ENCODE peak calls at places on chromosome 7, in four cellular contexts. D is K562, S is spleen, E is HCT116. V is an unnamed sample.

GRCh38 chr7:8365499-8366110 is 67.8 kb upstream of the NXPH1 start:
- DNase-seq in D (no peak), S (no peak), E (peak), V (no peak)

GRCh38 chr7:24129597-24129996 is 154.4 kb upstream of the NPY start:
- DNase-seq in D (no peak), S (no peak), E (no peak), V (no peak)

GRCh38 chr7:117588352-117588794 is 108.5 kb downstream of the CFTR start:
- DNase-seq in D (no peak), S (no peak), E (no peak), V (no peak)

GRCh38 chr7:80826520-80827237 is 92.2 kb downstream of the SEMA3C start:
- DNase-seq in D (no peak), S (no peak), E (peak), V (no peak)

GRCh38 chr7:41292457-41292856 is 410.4 kb downstream of the INHBA start:
- DNase-seq in D (no peak), S (no peak), E (no peak), V (no peak)

GRCh38 chr7:18117482-18117881 is 89.8 kb upstream of the PRPS1L1 start:
- DNase-seq in D (no peak), S (no peak), E (no peak), V (no peak)

GRCh38 chr7:78476851-78477405 is 678.4 kb downstream of the PHTF2 start:
- DNase-seq in D (no peak), S (no peak), E (no peak), V (no peak)

GRCh38 chr7:15439853-15440252 is 122.0 kb downstream of the AGMO start:
- DNase-seq in D (no peak), S (no peak), E (no peak), V (no peak)

GRCh38 chr7:73810991-73811360 is 19.8 kb upstream of the CLDN4 start:
- DNase-seq in D (no peak), S (peak), E (no peak), V (peak)

GRCh38 chr7:158662610-158663427 is 41.8 kb downstream of the NCAPG2 start:
- DNase-seq in D (no peak), S (no peak), E (no peak), V (no peak)

GRCh38 chr7:7157177-7157886 is 25.0 kb upstream of the C1GALT1 start:
- DNase-seq in D (peak), S (no peak), E (no peak), V (no peak)

GRCh38 chr7:124752310-124752709 is 13.3 kb downstream of the GPR37 start:
- DNase-seq in D (no peak), S (no peak), E (no peak), V (no peak)

DNA sequence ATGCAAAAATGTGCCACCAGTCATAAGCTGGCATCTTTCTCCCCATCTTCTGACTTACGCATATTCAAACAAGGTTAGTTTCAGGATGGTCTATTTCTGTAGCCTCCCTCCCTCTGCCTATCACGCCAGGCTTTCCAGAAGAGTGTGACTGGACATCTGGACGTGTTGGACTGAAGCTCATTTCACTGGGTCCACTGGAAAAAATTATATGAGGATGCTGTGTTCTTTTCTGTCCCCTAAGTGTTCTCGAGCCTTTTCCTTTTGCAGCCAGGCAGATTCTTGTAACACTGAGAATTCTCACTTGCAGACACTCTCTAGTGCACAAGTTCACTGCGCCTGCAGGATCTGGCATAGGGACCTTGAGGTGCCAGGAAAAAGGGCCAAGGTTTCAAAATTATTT is 170.2 kb downstream of the BMPER start:
- DNase-seq in D (no peak), S (no peak), E (no peak), V (no peak)
- TF ChIP-seq POLR2AphosphoS5 in D (no peak), S (no peak), E (no peak), V (no peak)

DNA sequence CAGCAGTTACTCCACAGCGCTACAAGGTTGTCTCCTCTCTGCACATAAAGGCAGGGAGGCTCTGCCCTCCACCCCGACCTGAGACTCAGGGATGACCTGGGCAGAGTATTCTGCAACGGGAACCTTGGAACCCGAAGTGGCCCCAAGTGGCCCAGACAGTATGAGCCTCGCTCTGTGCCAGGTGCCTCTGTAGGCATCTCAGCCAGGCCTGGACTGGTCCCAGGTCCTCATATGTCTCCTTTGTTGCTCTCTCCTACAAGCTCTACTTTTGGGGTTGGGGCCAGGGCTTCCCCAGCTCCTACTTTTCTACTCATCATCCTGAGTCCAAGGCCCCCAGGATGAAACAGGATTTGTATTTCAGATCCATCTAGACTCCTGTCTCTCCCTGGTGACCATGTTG is 241.5 kb upstream of the PRSS1 start:
- DNase-seq in D (no peak), S (no peak), E (no peak), V (no peak)
- H3K27ac ChIP-seq in D (no peak), S (no peak), E (peak), V (no peak)

GRCh38 chr7:373818-374705 is 84.1 kb downstream of the FOXL3 start:
- DNase-seq in D (no peak), S (no peak), E (no peak), V (no peak)

GRCh38 chr7:371779-372545 is 82.0 kb downstream of the FOXL3 start:
- DNase-seq in D (no peak), S (peak), E (no peak), V (peak)

GRCh38 chr7:372546-372938 is 82.6 kb downstream of the FOXL3 start:
- DNase-seq in D (no peak), S (peak), E (no peak), V (no peak)

GRCh38 chr7:374706-375490 is 84.9 kb downstream of the FOXL3 start:
- DNase-seq in D (no peak), S (peak), E (no peak), V (peak)

DNA sequence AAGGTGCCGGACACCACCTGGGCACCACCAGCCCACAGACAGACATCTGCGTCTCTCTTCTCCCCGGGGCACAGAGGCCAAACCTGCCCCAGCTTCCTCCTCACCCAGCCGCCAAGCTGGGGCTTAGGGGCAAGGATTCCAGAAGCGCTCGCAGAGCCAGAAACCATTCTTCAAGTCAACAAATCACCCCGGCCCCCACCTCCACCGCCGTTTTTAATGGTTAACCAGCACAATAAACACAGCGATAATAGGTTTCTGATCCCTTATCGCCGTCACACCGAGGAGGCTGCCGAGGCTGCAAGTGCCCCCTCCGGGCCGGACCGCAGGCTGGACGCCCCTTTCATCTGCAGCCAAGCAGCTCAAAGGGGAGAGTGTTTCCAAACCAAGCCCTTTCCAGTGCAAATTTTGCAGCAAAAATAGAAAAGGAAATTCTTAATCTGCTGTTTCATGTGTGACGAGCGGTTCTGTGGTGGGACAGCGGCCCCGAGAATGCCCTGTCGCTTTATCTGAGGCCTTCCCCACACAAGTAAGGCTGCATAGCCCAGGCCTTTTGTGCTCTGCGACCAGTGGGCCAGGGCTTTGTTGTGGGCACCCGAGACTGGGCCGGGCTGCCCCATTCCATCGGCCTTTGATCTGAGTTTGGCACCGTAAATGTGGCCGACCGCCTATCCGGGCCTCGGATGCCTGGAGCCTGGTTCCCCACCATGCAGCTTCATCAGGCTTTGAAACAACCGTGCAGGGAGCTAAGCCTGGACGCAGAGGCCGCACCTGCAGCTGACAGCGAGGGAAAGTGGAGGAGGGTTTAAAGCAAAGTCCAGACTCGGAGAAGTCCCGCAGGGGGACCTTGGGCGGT is 83.2 kb downstream of the FOXL3 start:
- DNase-seq in D (no peak), S (peak), E (no peak), V (peak)
- TF ChIP-seq POLR2AphosphoS5 in D (no peak), S (no peak), E (no peak), V (no peak)

DNA sequence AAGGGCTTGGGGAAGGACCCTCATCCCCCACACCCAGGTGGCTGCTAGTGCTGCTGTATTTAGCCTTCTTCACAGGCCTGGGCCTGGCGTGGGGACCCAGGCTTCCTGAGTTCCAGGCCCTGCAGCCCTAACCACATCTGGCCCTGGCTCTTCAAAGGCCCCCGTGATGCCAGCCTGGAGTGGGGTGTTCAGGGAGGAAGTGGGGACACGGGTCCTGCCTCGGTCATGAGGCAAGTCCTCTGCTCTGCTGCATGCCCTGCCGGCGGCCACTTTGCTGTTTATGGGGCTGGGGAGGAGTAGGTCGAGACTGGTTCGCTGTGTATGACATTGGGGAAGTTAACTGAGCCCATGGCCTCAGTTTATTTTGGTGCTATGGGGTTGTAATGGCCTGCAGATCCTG is 8.5 kb upstream of the AQP1 start:
- DNase-seq in D (no peak), S (no peak), E (no peak), V (peak)
- H3K27ac ChIP-seq in D (no peak), S (no peak), E (no peak), V (peak)

GRCh38 chr7:133354546-133355324 is 101.9 kb downstream of the EXOC4 start:
- DNase-seq in D (no peak), S (no peak), E (no peak), V (no peak)
- TF ChIP-seq POLR2AphosphoS5 in D (no peak), S (no peak), E (no peak), V (no peak)

DNA sequence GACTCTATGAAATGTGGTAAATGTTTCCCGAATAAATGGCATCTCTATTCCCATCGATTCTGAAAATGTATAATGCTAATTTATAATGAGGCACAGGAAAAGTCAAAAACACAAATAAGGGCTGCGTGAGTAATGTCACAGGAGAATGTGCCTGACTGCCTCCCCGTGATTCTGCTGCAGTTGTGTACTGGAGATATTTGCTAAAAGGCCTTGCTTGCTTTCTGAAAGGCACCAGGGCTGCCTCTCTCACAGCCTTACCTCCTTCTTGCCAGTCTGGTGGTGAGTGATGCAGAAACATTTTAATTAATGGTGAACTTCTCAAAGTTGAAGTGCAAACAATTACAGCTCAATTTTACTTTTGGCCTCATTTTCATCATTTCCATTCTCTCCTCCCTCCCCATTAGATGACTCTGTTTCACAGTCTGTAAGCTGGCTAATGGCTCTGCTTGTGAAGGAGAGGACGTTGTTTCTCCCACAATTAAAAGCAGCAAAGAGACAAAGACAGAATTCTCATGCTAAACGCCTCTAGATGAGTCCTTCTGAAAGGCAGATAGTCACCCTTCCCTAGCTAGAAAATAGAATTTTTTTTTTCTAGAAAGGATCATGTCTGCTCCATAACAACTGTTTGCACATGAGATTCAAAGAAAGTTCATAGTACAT is 377.6 kb downstream of the MDFIC start:
- DNase-seq in D (no peak), S (no peak), E (no peak), V (no peak)
- H3K27ac ChIP-seq in D (no peak), S (no peak), E (no peak), V (no peak)

DNA sequence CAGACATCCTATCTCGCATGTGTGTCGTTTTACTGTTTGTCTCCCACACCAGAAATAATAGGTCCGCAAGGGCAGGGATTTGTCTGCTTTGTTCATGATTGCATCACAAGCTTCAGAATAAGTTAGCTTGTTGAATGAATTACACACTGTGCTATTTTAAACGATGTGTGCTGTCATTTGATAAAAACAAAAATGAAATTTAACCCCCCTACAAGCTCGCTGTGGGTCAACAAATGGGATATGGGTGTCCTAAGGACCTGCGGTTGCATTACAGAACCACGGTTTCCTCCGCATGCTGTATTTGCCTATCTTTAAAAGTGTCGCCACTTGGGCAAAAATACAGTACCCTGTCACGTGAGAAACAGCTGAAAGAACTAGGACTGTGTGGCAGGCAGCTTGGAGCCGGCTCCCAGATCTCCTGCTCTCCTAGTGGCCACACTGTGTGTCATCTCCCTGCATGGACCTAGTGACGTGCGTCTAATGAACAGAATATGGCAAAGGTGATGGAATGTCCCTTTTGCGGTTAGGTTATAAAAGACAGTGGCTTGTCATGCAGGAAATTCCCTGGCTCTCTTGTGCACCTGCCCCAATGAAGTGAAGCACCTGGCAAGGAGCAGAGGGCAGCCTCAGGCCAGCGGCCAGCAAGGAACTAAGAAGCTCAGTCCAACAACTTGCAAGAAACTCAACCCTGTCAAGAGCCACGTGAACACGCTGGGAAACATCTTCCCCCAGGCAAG is 32.9 kb upstream of the CRYGN start:
- DNase-seq in D (no peak), S (no peak), E (no peak), V (no peak)
- TF ChIP-seq POLR2AphosphoS5 in D (no peak), S (no peak), E (no peak), V (no peak)

GRCh38 chr7:112206238-112207105 is at the start of the genes DOCK4 and ZNF277:
- DNase-seq in D (peak), S (peak), E (peak), V (peak)

GRCh38 chr7:112207765-112208164 is 1.3 kb downstream of the ZNF277 start:
- DNase-seq in D (no peak), S (no peak), E (no peak), V (no peak)

GRCh38 chr7:112205348-112206237 is 606 bp downstream of the DOCK4 start:
- DNase-seq in D (peak), S (peak), E (peak), V (peak)

GRCh38 chr7:112204776-112205347 is 1.3 kb downstream of the DOCK4 start:
- DNase-seq in D (no peak), S (no peak), E (no peak), V (no peak)

GRCh38 chr7:112207106-112207592 is 654 bp downstream of the ZNF277 start:
- DNase-seq in D (peak), S (no peak), E (no peak), V (no peak)
- H3K27ac ChIP-seq in D (peak), S (peak), E (peak), V (peak)

GRCh38 chr7:455110-455928 is 64.3 kb downstream of the PDGFA start:
- DNase-seq in D (peak), S (peak), E (no peak), V (peak)
- TF ChIP-seq POLR2AphosphoS5 in D (no peak), S (peak), E (no peak), V (no peak)